ENCODE peak calls at places on chromosomes 2 and 18, in five cellular contexts. B is non-pigmented ciliary epithelial cell; Q is hepatic stellate cell; G is activated CD8-positive, alpha-beta memory T cell treated with anti-CD3 and anti-CD28 coated beads for 1 hour; X is glomerular endothelial cell. W is an unnamed sample.

GRCh38 chr2:223725494-223725893 is 111.9 kb downstream of the AP1S3 start:
- DNase-seq in X (peak; percentile 98), B (peak; percentile 93), Q (peak; percentile 85), G (no peak), W (no peak)

GRCh38 chr2:224357098-224357901 is 44.6 kb downstream of the FAM124B start:
- DNase-seq in B (peak; percentile 17), G (no peak), Q (peak; percentile 51), X (peak; percentile 45), W (peak; percentile 74)

GRCh38 chr2:143545643-143546275 is 416.5 kb downstream of the ARHGAP15 start:
- DNase-seq in B (no peak), Q (no peak), X (no peak), G (no peak), W (no peak)

GRCh38 chr2:35365859-35366258 is 989.7 kb upstream of the CRIM1 start:
- DNase-seq in B (no peak), Q (no peak), X (no peak), G (no peak), W (no peak)

GRCh38 chr18:52130621-52131020 is 209.4 kb upstream of the DCC start:
- DNase-seq in X (no peak), Q (no peak), B (no peak), G (no peak), W (no peak)

GRCh38 chr2:168272225-168272624 is 24.8 kb upstream of the STK39 start:
- DNase-seq in G (no peak), Q (no peak), B (no peak), X (no peak), W (no peak)

GRCh38 chr2:169734172-169734847 is 678 bp downstream of the KLHL23 start:
- DNase-seq in X (no peak), B (no peak), Q (no peak), G (no peak), W (peak; percentile 48)

GRCh38 chr2:63000801-63001200 is 49.8 kb upstream of the OTX1 start:
- DNase-seq in Q (no peak), G (no peak), X (no peak), B (no peak), W (no peak)

GRCh38 chr18:32328974-32329373 is 139.1 kb downstream of the MEP1B start:
- DNase-seq in B (no peak), X (no peak), Q (no peak), G (no peak), W (no peak)

GRCh38 chr2:112031473-112031872 is 23.6 kb upstream of the TMEM87B start:
- DNase-seq in G (no peak), B (no peak), Q (no peak), X (no peak), W (no peak)

GRCh38 chr2:199455186-199455532 is 2.6 kb downstream of the SATB2 start:
- DNase-seq in Q (no peak), B (no peak), G (no peak), X (no peak), W (no peak)

GRCh38 chr2:7012141-7012809 is 95.1 kb downstream of the RNF144A start:
- DNase-seq in X (no peak), Q (no peak), B (no peak), G (no peak), W (no peak)

W was measured in GM10248.